ENCODE peak calls at places on chromosomes 5 and 9, in ten cellular contexts. R is progenitor cell of endocrine pancreas, A is WTC11, F is ovary, X is astrocyte of the cerebellum, B is AG10803, G is heart right ventricle, H is colonic mucosa, J is fibroblast of lung, S is choroid plexus epithelial cell. U is an unnamed sample.

GRCh38 chr9:14271078-14271673 is 42.8 kb downstream of the NFIB start:
- DNase-seq in R (no peak), A (peak; percentile 16), F (peak; percentile 78), X (no peak), B (peak; percentile 27), G (peak; percentile 71), H (peak; percentile 49), J (peak; percentile 92), S (peak; percentile 94), U (peak; percentile 68)

GRCh38 chr9:107557236-107557990 is 67.8 kb upstream of the KLF4 start:
- DNase-seq in R (no peak), A (no peak), F (no peak), X (no peak), B (no peak), G (no peak), H (no peak), J (no peak), S (peak; percentile 27), U (no peak)

GRCh38 chr5:131242728-131243255 is 21.1 kb upstream of the CDC42SE2 start:
- DNase-seq in R (no peak), A (no peak), F (no peak), X (peak; percentile 13), B (peak; percentile 76), G (no peak), H (peak; percentile 43), J (peak; percentile 89), S (peak; percentile 90), U (no peak)

GRCh38 chr5:4563400-4563799 is 576.7 kb upstream of the ADAMTS16 start:
- DNase-seq in R (no peak), A (peak; percentile 66), F (no peak), X (peak; percentile 49), B (peak; percentile 17), G (no peak), H (no peak), J (no peak), S (peak; percentile 47), U (no peak)

GRCh38 chr5:32961066-32961429 is 249.9 kb downstream of the NPR3 start:
- DNase-seq in R (no peak), A (no peak), F (no peak), X (no peak), B (peak; percentile 66), G (no peak), H (no peak), J (no peak), S (peak; percentile 75), U (no peak)

GRCh38 chr5:150164211-150164610 is 2.4 kb upstream of the CDX1 start:
- DNase-seq in R (no peak), A (no peak), F (no peak), X (no peak), B (no peak), G (no peak), H (no peak), J (no peak), S (no peak), U (no peak)

GRCh38 chr9:34606190-34606589 is 5.7 kb downstream of the RPP25L start:
- DNase-seq in R (no peak), A (no peak), F (no peak), X (no peak), B (no peak), G (no peak), H (no peak), J (no peak), S (no peak), U (no peak)

GRCh38 chr5:178416919-178417318 is 173.3 kb downstream of the COL23A1 start:
- DNase-seq in R (no peak), A (no peak), F (no peak), X (no peak), B (peak; percentile 50), G (no peak), H (no peak), J (no peak), S (peak; percentile 41), U (no peak)

GRCh38 chr9:121744687-121745395 is 93.4 kb downstream of the DAB2IP start:
- DNase-seq in R (no peak), A (no peak), F (no peak), X (no peak), B (peak; percentile 49), G (no peak), H (no peak), J (no peak), S (no peak), U (no peak)

GRCh38 chr9:77731930-77732329 is 83.8 kb upstream of the GNA14 start:
- DNase-seq in R (no peak), A (no peak), F (no peak), X (no peak), B (no peak), G (no peak), H (no peak), J (no peak), S (no peak), U (no peak)

GRCh38 chr5:175746851-175747250 is 89.0 kb downstream of the HRH2 start:
- DNase-seq in R (no peak), A (no peak), F (no peak), X (no peak), B (no peak), G (no peak), H (no peak), J (peak; percentile 3), S (peak; percentile 36), U (no peak)

DNA sequence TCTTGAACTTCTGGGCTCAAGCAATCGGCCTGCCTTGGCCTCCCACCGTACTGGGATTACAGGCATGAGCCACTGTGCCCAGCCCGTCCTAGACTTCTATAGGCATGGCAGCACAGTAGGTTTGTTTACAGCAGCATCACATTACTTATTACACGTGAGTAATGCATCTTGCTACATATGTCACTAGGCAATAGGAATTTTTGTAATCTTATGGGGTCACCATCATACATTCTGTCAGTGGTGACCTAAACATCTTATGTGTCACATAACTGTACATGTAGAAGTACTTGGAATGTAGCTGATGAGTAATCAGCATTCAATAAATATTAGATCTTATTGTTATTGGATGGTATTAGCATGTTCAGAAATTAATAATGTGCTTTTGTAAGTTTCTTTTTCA is 22.9 kb upstream of the ABCA1 start:
- DNase-seq in R (no peak), A (no peak), F (no peak), X (no peak), B (no peak), G (no peak), H (no peak), J (peak; percentile 32), S (peak; percentile 34), U (no peak)
- TF ChIP-seq CTCF in R (no peak), A (no peak), F (no peak), X (no peak), B (no peak), G (no peak), H (no peak), J (no peak), S (no peak), U (no peak)

GRCh38 chr5:149129181-149129580 is 12.1 kb upstream of the ABLIM3 start:
- DNase-seq in R (no peak), A (no peak), F (no peak), X (no peak), B (peak; percentile 47), G (no peak), H (no peak), J (no peak), S (peak; percentile 46), U (no peak)

GRCh38 chr5:149130932-149131273 is 10.4 kb upstream of the ABLIM3 start:
- DNase-seq in R (no peak), A (no peak), F (no peak), X (no peak), B (no peak), G (no peak), H (no peak), J (no peak), S (peak; percentile 82), U (no peak)

GRCh38 chr5:149132474-149132873 is 8.8 kb upstream of the ABLIM3 start:
- DNase-seq in R (no peak), A (no peak), F (no peak), X (no peak), B (no peak), G (no peak), H (no peak), J (peak; percentile 79), S (no peak), U (no peak)

GRCh38 chr5:149128023-149128875 is 13.0 kb upstream of the ABLIM3 start:
- DNase-seq in R (peak; percentile 17), A (peak; percentile 67), F (no peak), X (no peak), B (no peak), G (peak; percentile 35), H (no peak), J (peak; percentile 51), S (peak; percentile 66), U (no peak)

GRCh38 chr5:149130121-149130931 is 11.0 kb upstream of the ABLIM3 start:
- DNase-seq in R (no peak), A (no peak), F (no peak), X (no peak), B (no peak), G (no peak), H (no peak), J (peak; percentile 69), S (peak; percentile 65), U (no peak)
- TF ChIP-seq CTCF in R (no peak), A (no peak), F (no peak), X (peak; percentile 55), B (peak; percentile 56), G (peak; percentile 67), H (no peak), J (peak; percentile 71), S (peak; percentile 76), U (peak; percentile 33)

GRCh38 chr5:13346401-13346800 is 598.1 kb downstream of the DNAH5 start:
- DNase-seq in R (no peak), A (no peak), F (no peak), X (peak; percentile 40), B (no peak), G (no peak), H (no peak), J (no peak), S (peak; percentile 2), U (no peak)
- TF ChIP-seq CTCF in R (no peak), A (no peak), F (no peak), X (no peak), B (no peak), G (no peak), H (no peak), J (no peak), S (no peak), U (no peak)

GRCh38 chr5:152593388-152593787 is 188.3 kb upstream of the NMUR2 start:
- DNase-seq in R (no peak), A (no peak), F (no peak), X (no peak), B (no peak), G (no peak), H (no peak), J (no peak), S (no peak), U (no peak)
- TF ChIP-seq CTCF in R (peak; percentile 27), A (no peak), F (no peak), X (no peak), B (no peak), G (no peak), H (no peak), J (no peak), S (no peak), U (no peak)

GRCh38 chr9:72650206-72650605 is 128.8 kb downstream of the TMC1 start:
- DNase-seq in R (no peak), A (no peak), F (no peak), X (no peak), B (no peak), G (no peak), H (no peak), J (no peak), S (no peak), U (no peak)
- TF ChIP-seq CTCF in R (no peak), A (no peak), F (no peak), X (no peak), B (no peak), G (no peak), H (no peak), J (no peak), S (no peak), U (no peak)

GRCh38 chr9:88741335-88741734 is 206.4 kb downstream of the NXNL2 start:
- DNase-seq in R (no peak), A (peak; percentile 55), F (no peak), X (no peak), B (no peak), G (no peak), H (no peak), J (no peak), S (peak; percentile 47), U (no peak)
- TF ChIP-seq CTCF in R (peak; percentile 40), A (peak; percentile 77), F (no peak), X (peak; percentile 37), B (peak; percentile 30), G (no peak), H (peak; percentile 22), J (peak; percentile 45), S (peak; percentile 65), U (no peak)